ENCODE peak calls at places on chromosomes 4 and X, in seven cellular contexts. A is endodermal cell, Q is GM23248, E is breast epithelium, O is neural progenitor cell, F is K562, N is PC-3. Y is an unnamed sample.

GRCh38 chr4:143381171-143382118 is 44.8 kb downstream of the GAB1 start:
- DNase-seq in A (no peak), Q (peak; percentile 90), E (peak; percentile 82), O (no peak), F (peak; percentile 23), N (peak; percentile 88), Y (no peak)

GRCh38 chr4:158805628-158806471 is 37.0 kb downstream of the FNIP2 start:
- DNase-seq in A (no peak), Q (peak; percentile 15), E (peak; percentile 22), O (no peak), F (no peak), N (peak; percentile 76), Y (no peak)

GRCh38 chr4:1250527-1250812 is 1.5 kb upstream of the CTBP1 start:
- DNase-seq in A (no peak), Q (no peak), E (no peak), O (no peak), F (peak; percentile 9), N (no peak), Y (no peak)

GRCh38 chr4:109864134-109864533 is 16.2 kb downstream of the LRIT3 start:
- DNase-seq in A (no peak), Q (no peak), E (no peak), O (no peak), F (no peak), N (no peak), Y (no peak)

GRCh38 chr4:38968668-38969067 is 63.5 kb downstream of the TMEM156 start:
- DNase-seq in A (no peak), Q (no peak), E (no peak), O (no peak), F (no peak), N (no peak), Y (no peak)

GRCh38 chr4:57109847-57110634 is at the start of gene IGFBP7:
- DNase-seq in A (peak; percentile 71), Q (peak; percentile 79), E (no peak), O (peak; percentile 54), F (peak; percentile 59), N (no peak), Y (no peak)

GRCh38 chr4:85825937-85826678 is 351.2 kb downstream of the ARHGAP24 start:
- DNase-seq in A (peak; percentile 71), Q (peak; percentile 66), E (no peak), O (peak; percentile 58), F (no peak), N (peak; percentile 26), Y (no peak)

GRCh38 chr4:1509366-1509765 is 103.1 kb upstream of the NKX1-1 start:
- DNase-seq in A (no peak), Q (no peak), E (no peak), O (no peak), F (no peak), N (no peak), Y (peak; percentile 4)

GRCh38 chr4:80197132-80197573 is at the start of gene PRDM8:
- DNase-seq in A (peak; percentile 64), Q (peak; percentile 61), E (no peak), O (peak; percentile 78), F (no peak), N (no peak), Y (no peak)

GRCh38 chrX:47143894-47144625 is 442 bp downstream of the NDUFB11 start:
- DNase-seq in A (no peak), Q (peak; percentile 60), E (no peak), O (peak; percentile 61), F (peak; percentile 79), N (no peak), Y (no peak)

GRCh38 chrX:128051526-128051925 is 677 bp downstream of the ACTRT1 start:
- DNase-seq in A (no peak), Q (no peak), E (no peak), O (no peak), F (no peak), N (no peak), Y (no peak)

GRCh38 chr4:7970031-7970946 is 30.6 kb upstream of the AFAP1 start:
- DNase-seq in A (peak; percentile 75), Q (peak; percentile 43), E (peak; percentile 27), O (no peak), F (no peak), N (peak; percentile 71), Y (no peak)

GRCh38 chr4:23789765-23790164 is 100.1 kb downstream of the PPARGC1A start:
- DNase-seq in A (no peak), Q (peak; percentile 56), E (peak; percentile 32), O (no peak), F (no peak), N (no peak), Y (no peak)

GRCh38 chr4:101191302-101192098 is 155.8 kb downstream of the PPP3CA start:
- DNase-seq in A (peak; percentile 72), Q (peak; percentile 73), E (peak; percentile 49), O (peak; percentile 56), F (no peak), N (no peak), Y (no peak)

GRCh38 chrX:48695925-48696300 is 621 bp upstream of the SUV39H1 start:
- DNase-seq in A (no peak), Q (no peak), E (no peak), O (peak; percentile 34), F (no peak), N (peak; percentile 9), Y (no peak)

GRCh38 chrX:106168107-106168506 is at the start of gene PWWP3B:
- DNase-seq in A (peak; percentile 66), Q (peak; percentile 38), E (no peak), O (peak; percentile 71), F (no peak), N (peak; percentile 23), Y (no peak)

GRCh38 chrX:38882894-38883620 is 81.8 kb downstream of the MID1IP1 start:
- DNase-seq in A (no peak), Q (peak; percentile 92), E (no peak), O (no peak), F (no peak), N (peak; percentile 95), Y (no peak)

GRCh38 chr4:157664726-157665125 is 444.2 kb downstream of the GRIA2 start:
- DNase-seq in A (no peak), Q (peak; percentile 63), E (no peak), O (no peak), F (no peak), N (peak; percentile 70), Y (no peak)

GRCh38 chrX:30904632-30905031 is 15.6 kb upstream of the TAB3 start:
- DNase-seq in A (no peak), Q (no peak), E (peak; percentile 28), O (no peak), F (no peak), N (no peak), Y (no peak)

GRCh38 chr4:155878611-155879010 is 12.5 kb upstream of the ASIC5 start:
- DNase-seq in A (no peak), Q (no peak), E (no peak), O (no peak), F (no peak), N (no peak), Y (no peak)

GRCh38 chr4:33467291-33467690 is 2747.1 kb downstream of the PCDH7 start:
- DNase-seq in A (peak; percentile 62), Q (no peak), E (no peak), O (no peak), F (no peak), N (no peak), Y (no peak)

GRCh38 chrX:49237060-49237459 is 1.8 kb downstream of the CCDC22 start:
- DNase-seq in A (no peak), Q (no peak), E (no peak), O (no peak), F (no peak), N (no peak), Y (no peak)

GRCh38 chrX:9436812-9437211 is 28.0 kb upstream of the TBL1X start:
- DNase-seq in A (no peak), Q (no peak), E (no peak), O (no peak), F (no peak), N (no peak), Y (no peak)

GRCh38 chrX:55340896-55341433 is 76.2 kb upstream of the PAGE3 start:
- DNase-seq in A (peak; percentile 40), Q (no peak), E (no peak), O (no peak), F (no peak), N (no peak), Y (no peak)
- H3K9me3 ChIP-seq in A (no peaks in the 10 kb centered on the region), Q (no peaks in the 10 kb centered on the region), E (no peaks in the 10 kb centered on the region), O (peaks cover 3% of the 10 kb centered on the region), F (no peaks in the 10 kb centered on the region), N (no peaks in the 10 kb centered on the region), Y (no peaks in the 10 kb centered on the region)

DNA sequence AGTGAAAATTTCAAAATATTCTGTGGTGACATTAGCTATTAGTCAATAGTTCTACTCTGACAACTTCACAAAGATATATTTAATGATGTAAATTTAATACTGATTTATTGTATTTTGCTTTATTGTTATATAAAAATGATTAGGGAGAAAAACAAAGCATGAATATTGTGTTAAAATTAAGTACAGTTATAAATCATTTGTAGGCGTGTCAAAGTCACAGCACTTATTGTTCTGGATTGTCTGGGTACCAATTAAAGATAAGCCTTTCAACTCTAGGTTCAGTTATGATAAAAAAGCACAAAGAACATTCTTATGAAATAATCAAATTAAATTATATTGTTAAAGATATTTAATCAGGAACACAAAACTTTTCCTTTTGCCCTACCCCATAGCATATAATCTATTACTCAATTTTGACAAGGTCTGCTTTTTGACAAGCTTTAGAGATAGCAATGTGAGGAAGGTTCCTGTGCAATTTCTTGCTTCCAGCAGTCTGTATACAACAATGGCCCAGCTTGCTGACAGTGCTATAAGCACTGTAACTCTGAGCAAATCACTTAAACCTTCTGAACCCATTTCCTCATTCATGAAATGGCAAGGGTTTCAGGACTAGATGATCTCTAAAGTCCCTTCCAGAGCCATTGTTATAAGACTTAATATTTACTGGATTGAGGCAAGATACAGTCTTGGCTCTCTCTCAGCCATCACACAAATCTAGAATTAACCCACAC is 910.3 kb upstream of the LCORL start:
- DNase-seq in A (no peak), Q (no peak), E (no peak), O (no peak), F (no peak), N (no peak), Y (no peak)
- H3K9me3 ChIP-seq in A (no peaks in the 10 kb centered on the region), Q (no peaks in the 10 kb centered on the region), E (no peaks in the 10 kb centered on the region), O (no peaks in the 10 kb centered on the region), F (no peaks in the 10 kb centered on the region), N (no peaks in the 10 kb centered on the region), Y (no peaks in the 10 kb centered on the region)

GRCh38 chr4:83378426-83378825 is 43.8 kb upstream of the HPSE start:
- DNase-seq in A (no peak), Q (no peak), E (no peak), O (peak; percentile 45), F (no peak), N (no peak), Y (no peak)
- H3K9me3 ChIP-seq in A (peaks cover 32% of the 10 kb centered on the region), Q (no peaks in the 10 kb centered on the region), E (peaks cover 11% of the 10 kb centered on the region), O (peaks cover 5% of the 10 kb centered on the region), F (peaks cover 5% of the 10 kb centered on the region), N (no peaks in the 10 kb centered on the region), Y (peaks cover 7% of the 10 kb centered on the region)

DNA sequence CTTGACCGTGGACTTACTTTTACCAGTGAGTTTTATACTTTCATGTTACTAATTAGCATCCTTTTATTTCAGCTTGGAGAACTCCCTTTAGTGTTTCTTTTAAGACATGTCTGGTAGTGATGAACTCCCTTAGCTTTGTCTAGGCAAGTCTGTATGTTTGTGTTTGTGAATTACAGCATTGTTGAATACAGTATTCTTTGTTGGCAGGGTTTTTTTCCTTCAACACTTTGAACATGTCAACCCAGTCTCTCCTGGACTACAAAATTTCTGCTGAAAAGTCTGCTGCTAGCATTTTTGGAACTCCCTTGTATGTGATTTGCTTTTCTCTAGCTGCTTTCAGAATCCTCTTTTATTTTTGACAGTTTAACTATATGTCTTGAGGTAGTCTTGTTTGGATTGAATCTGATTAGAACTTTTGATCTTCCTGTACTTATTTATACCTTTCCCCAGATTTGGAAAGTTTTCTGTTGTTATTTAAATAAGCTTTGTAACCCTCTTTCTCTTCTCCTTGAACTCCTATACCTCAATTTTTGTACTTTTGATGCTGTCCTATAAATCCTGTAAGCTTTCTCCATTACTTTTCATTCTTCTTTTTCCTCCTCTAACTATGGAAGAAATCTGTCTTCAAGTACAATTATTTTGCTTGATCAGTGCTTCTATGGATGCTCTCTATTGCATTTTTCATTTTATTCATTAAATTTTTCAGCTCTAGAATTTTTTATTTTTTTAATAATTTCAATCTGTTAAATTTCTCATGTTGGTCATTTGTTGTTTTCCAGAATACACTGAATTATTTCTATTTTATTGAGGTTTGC is 14.1 kb downstream of the PAPSS1 start:
- DNase-seq in A (no peak), Q (no peak), E (no peak), O (no peak), F (no peak), N (no peak), Y (no peak)
- H3K9me3 ChIP-seq in A (peaks cover 64% of the 10 kb centered on the region), Q (no peaks in the 10 kb centered on the region), E (peaks cover 25% of the 10 kb centered on the region), O (peaks cover 10% of the 10 kb centered on the region), F (peaks cover 10% of the 10 kb centered on the region), N (no peaks in the 10 kb centered on the region), Y (peaks cover 15% of the 10 kb centered on the region)

Y was measured in T-helper 17 cell.